ENCODE peak calls at places on chromosomes 6 and 20, in five cellular contexts. W is Peyer's patch; S is epithelial cell of prostate; X is activated CD4-positive, alpha-beta T cell treated with anti-CD3 and anti-CD28 coated beads for 24 hours; C is ureter. F is an unnamed sample.

GRCh38 chr20:33686008-33686983 is at the start of gene E2F1:
- DNase-seq in W (peak), S (peak), X (peak), C (peak), F (no peak)

GRCh38 chr6:7468382-7469081 is 72.9 kb upstream of the DSP start:
- DNase-seq in W (no peak), S (no peak), X (peak), C (no peak), F (no peak)

GRCh38 chr20:2742934-2743559 is 50.5 kb downstream of the EBF4 start:
- DNase-seq in W (peak), S (no peak), X (peak), C (no peak), F (no peak)

GRCh38 chr20:63036266-63036665 is 29.5 kb upstream of the BHLHE23 start:
- DNase-seq in W (no peak), S (no peak), X (no peak), C (no peak), F (no peak)

GRCh38 chr20:31543966-31544598 is 29.8 kb downstream of the HM13 start:
- DNase-seq in W (no peak), S (peak), X (no peak), C (no peak), F (no peak)

GRCh38 chr6:128209771-128210170 is 308.9 kb upstream of the THEMIS start:
- DNase-seq in W (no peak), S (no peak), X (no peak), C (no peak), F (no peak)

GRCh38 chr6:89999154-89999553 is 104.9 kb downstream of the GJA10 start:
- DNase-seq in W (no peak), S (peak), X (no peak), C (no peak), F (no peak)

GRCh38 chr6:14113951-14114350 is 3.6 kb upstream of the CD83 start:
- DNase-seq in W (no peak), S (no peak), X (no peak), C (no peak), F (no peak)

GRCh38 chr6:142374965-142375733 is 73.3 kb downstream of the ADGRG6 start:
- DNase-seq in W (no peak), S (peak), X (no peak), C (no peak), F (no peak)

GRCh38 chr6:168196385-168196860 is 117.4 kb upstream of the FRMD1 start:
- DNase-seq in W (no peak), S (no peak), X (no peak), C (no peak), F (no peak)

GRCh38 chr6:19824058-19824807 is 12.9 kb upstream of the ID4 start:
- DNase-seq in W (no peak), S (no peak), X (no peak), C (no peak), F (no peak)